ENCODE peak calls at places on chromosomes 13 and 19, in nine cellular contexts. V is heart right ventricle, F is ascending aorta, Z is pancreas, P is Caco-2, S is mammary epithelial cell, W is colonic mucosa, M is left ventricle myocardium inferior, C is tibial nerve. Q is an unnamed sample.

GRCh38 chr13:72208112-72208645 is 341.2 kb upstream of the DACH1 start:
- DNase-seq in V (no peak), M (no peak), S (peak; percentile 35), P (no peak), Z (no peak), F (no peak), C (no peak), W (no peak), Q (no peak)

GRCh38 chr13:44117351-44117750 is 237.6 kb downstream of the LACC1 start:
- DNase-seq in V (no peak), C (no peak), W (no peak), F (no peak), P (no peak), S (no peak), Z (no peak), M (no peak), Q (no peak)

GRCh38 chr13:93797463-93797862 is 570.9 kb downstream of the GPC6 start:
- DNase-seq in V (no peak), M (no peak), Z (no peak), S (no peak), W (no peak), C (no peak), F (no peak), P (no peak), Q (no peak)

GRCh38 chr19:19459099-19459498 is 53.6 kb downstream of the GATAD2A start:
- DNase-seq in Z (no peak), W (no peak), P (no peak), M (no peak), F (no peak), C (no peak), V (no peak), S (no peak), Q (no peak)

GRCh38 chr19:39480337-39481228 is at the start of gene TIMM50:
- DNase-seq in Z (peak; percentile 95), F (peak; percentile 98), V (peak; percentile 98), S (peak; percentile 91), M (peak; percentile 99), C (peak; percentile 98), W (peak; percentile 98), P (peak; percentile 100), Q (peak; percentile 98)

GRCh38 chr13:28658796-28659610 is at the start of gene POMP:
- DNase-seq in C (peak; percentile 90), V (peak; percentile 96), P (peak; percentile 90), M (peak; percentile 95), F (peak; percentile 96), S (peak; percentile 86), Z (peak; percentile 82), W (peak; percentile 95), Q (peak; percentile 94)

GRCh38 chr13:88656751-88657150 is 985.6 kb downstream of the SLITRK5 start:
- DNase-seq in C (no peak), S (no peak), W (no peak), M (no peak), F (no peak), V (no peak), P (no peak), Z (no peak), Q (no peak)

GRCh38 chr19:43684326-43684725 is 14.4 kb upstream of the PLAUR start:
- DNase-seq in C (no peak), W (no peak), Z (no peak), V (no peak), P (no peak), S (no peak), M (no peak), F (no peak), Q (no peak)

GRCh38 chr13:28657784-28658538 is 969 bp upstream of the POMP start:
- DNase-seq in V (no peak), C (no peak), W (no peak), Z (no peak), F (no peak), S (peak; percentile 6), M (no peak), P (no peak), Q (no peak)

GRCh38 chr13:80033286-80033685 is 307.6 kb downstream of the SPRY2 start:
- DNase-seq in M (no peak), Z (no peak), C (no peak), P (no peak), S (peak; percentile 79), V (no peak), F (no peak), W (no peak), Q (no peak)

GRCh38 chr13:75285310-75285709 is 196.7 kb downstream of the TBC1D4 start:
- DNase-seq in S (no peak), V (no peak), P (no peak), Z (no peak), C (no peak), W (no peak), F (no peak), M (no peak), Q (no peak)

GRCh38 chr13:95552208-95552538 is 347 bp upstream of the CLDN10 start:
- DNase-seq in C (no peak), Z (no peak), P (no peak), M (no peak), V (no peak), W (no peak), S (no peak), F (no peak), Q (no peak)
- H3K4me3 ChIP-seq in C (no peak overlapping the region), Z (peak overlapping the region; percentile 84), P (no peak overlapping the region), M (peak overlapping the region; percentile 55), V (peak overlapping the region; percentile 24), W (no peak overlapping the region), S (no peak overlapping the region), F (no peak overlapping the region), Q (no peak overlapping the region)

DNA sequence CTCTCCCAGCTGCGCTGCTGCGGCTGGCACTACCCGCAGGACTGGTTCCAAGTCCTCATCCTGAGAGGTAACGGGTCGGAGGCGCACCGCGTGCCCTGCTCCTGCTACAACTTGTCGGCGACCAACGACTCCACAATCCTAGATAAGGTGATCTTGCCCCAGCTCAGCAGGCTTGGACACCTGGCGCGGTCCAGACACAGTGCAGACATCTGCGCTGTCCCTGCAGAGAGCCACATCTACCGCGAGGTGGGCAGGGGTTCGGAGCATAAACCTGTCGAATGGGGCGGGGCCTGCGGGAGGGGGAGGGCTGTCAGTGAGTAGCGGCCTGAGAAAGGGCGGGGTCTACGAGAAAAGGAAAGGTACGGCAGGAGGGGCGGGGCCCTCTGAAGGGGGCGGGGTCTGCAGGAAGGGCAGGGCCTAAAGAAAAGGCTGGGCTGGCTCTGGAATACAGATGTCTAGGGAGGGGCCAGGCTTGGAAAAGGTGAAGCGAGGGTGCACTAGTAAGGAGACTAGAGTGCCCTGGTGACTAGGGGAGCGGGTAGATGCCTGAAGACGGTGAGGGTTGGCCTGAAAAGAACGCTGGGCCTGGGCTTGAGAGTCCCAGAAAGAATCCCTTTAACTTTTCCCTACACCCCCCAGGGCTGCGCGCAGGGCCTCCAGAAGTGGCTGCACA is 3.6 kb downstream of the CD37 start:
- DNase-seq in S (peak; percentile 78), C (no peak), P (peak; percentile 91), Z (peak; percentile 95), F (peak; percentile 80), M (peak; percentile 75), V (peak; percentile 73), W (peak; percentile 96), Q (no peak)
- H3K4me1 ChIP-seq in S (peaks cover 13% of the 10 kb centered on the region), C (peaks cover 15% of the 10 kb centered on the region), P (peaks cover 10% of the 10 kb centered on the region), Z (peaks cover 6% of the 10 kb centered on the region), F (peaks cover 14% of the 10 kb centered on the region), M (peaks cover 29% of the 10 kb centered on the region), V (peaks cover 24% of the 10 kb centered on the region), W (peaks cover 6% of the 10 kb centered on the region), Q (peaks cover 40% of the 10 kb centered on the region)

GRCh38 chr19:49676136-49676689 is 858 bp upstream of the PRMT1 start:
- DNase-seq in F (peak; percentile 89), C (peak; percentile 78), W (peak; percentile 90), S (no peak), M (peak; percentile 86), P (no peak), Z (peak; percentile 90), V (peak; percentile 80), Q (no peak)

GRCh38 chr19:49676690-49677231 is 310 bp upstream of the PRMT1 start:
- DNase-seq in V (peak; percentile 99), W (peak; percentile 100), S (peak; percentile 100), M (peak; percentile 99), Z (peak; percentile 100), C (peak; percentile 100), F (peak; percentile 100), P (peak; percentile 100), Q (peak; percentile 97)

GRCh38 chr19:49677901-49678674 is 1.0 kb downstream of the PRMT1 start:
- DNase-seq in P (peak; percentile 86), C (peak; percentile 83), W (peak; percentile 86), F (peak; percentile 87), S (peak; percentile 77), V (peak; percentile 72), Z (peak; percentile 65), M (peak; percentile 69), Q (peak; percentile 67)

GRCh38 chr19:49678970-49679831 is 2.1 kb downstream of the PRMT1 start:
- DNase-seq in C (no peak), S (no peak), M (no peak), V (no peak), Z (no peak), F (no peak), W (no peak), P (no peak), Q (no peak)

GRCh38 chr19:49677232-49677881 is at the start of gene PRMT1:
- DNase-seq in C (no peak), W (no peak), S (no peak), F (no peak), V (peak; percentile 55), M (no peak), P (no peak), Z (peak; percentile 61), Q (peak; percentile 67)
- TF ChIP-seq CTCF in C (no peak), W (no peak), S (no peak), F (no peak), V (no peak), M (no peak), P (no peak), Z (no peak), Q (no peak)

GRCh38 chr13:73993661-73994060 is 140.5 kb downstream of the KLF12 start:
- DNase-seq in W (no peak), S (no peak), V (no peak), F (no peak), P (no peak), Z (no peak), M (no peak), C (no peak), Q (no peak)

GRCh38 chr13:73996569-73996968 is 137.6 kb downstream of the KLF12 start:
- DNase-seq in C (no peak), M (no peak), S (no peak), Z (no peak), W (no peak), P (no peak), F (no peak), V (no peak), Q (no peak)

GRCh38 chr13:73997964-73998363 is 136.2 kb downstream of the KLF12 start:
- DNase-seq in P (no peak), F (no peak), W (no peak), C (no peak), V (no peak), S (no peak), M (no peak), Z (no peak), Q (no peak)

GRCh38 chr13:73998631-73999030 is 135.6 kb downstream of the KLF12 start:
- DNase-seq in V (no peak), W (no peak), M (no peak), P (no peak), C (no peak), Z (no peak), S (no peak), F (no peak), Q (no peak)

GRCh38 chr13:73995752-73996151 is 138.5 kb downstream of the KLF12 start:
- DNase-seq in V (no peak), F (no peak), P (no peak), C (no peak), M (no peak), S (no peak), W (no peak), Z (no peak), Q (no peak)
- H3K4me3 ChIP-seq in V (no peak overlapping the region), F (no peak overlapping the region), P (no peak overlapping the region), C (no peak overlapping the region), M (no peak overlapping the region), S (no peak overlapping the region), W (no peak overlapping the region), Z (no peak overlapping the region), Q (no peak overlapping the region)

GRCh38 chr19:46748325-46749109 is 2.3 kb upstream of the STRN4 start:
- DNase-seq in P (no peak), F (no peak), S (no peak), C (peak; percentile 87), W (peak; percentile 80), M (peak; percentile 59), Z (no peak), V (peak; percentile 73), Q (peak; percentile 82)
- H3K4me1 ChIP-seq in P (no peaks in the 10 kb centered on the region), F (peaks cover 14% of the 10 kb centered on the region), S (peaks cover 5% of the 10 kb centered on the region), C (peaks cover 22% of the 10 kb centered on the region), W (no peaks in the 10 kb centered on the region), M (peaks cover 34% of the 10 kb centered on the region), Z (peaks cover 9% of the 10 kb centered on the region), V (peaks cover 25% of the 10 kb centered on the region), Q (peaks cover 20% of the 10 kb centered on the region)